ENCODE peak calls at places on chromosomes 11 and 22, in five cellular contexts. L, U, J, K and G are unnamed samples.

GRCh38 chr11:613369-613968 is 2.3 kb downstream of the IRF7 start:
- DNase-seq in J (peak; percentile 92), L (peak; percentile 89), U (peak; percentile 33), K (peak; percentile 62), G (no peak)

GRCh38 chr11:8281266-8281665 is 17.6 kb upstream of the LMO1 start:
- DNase-seq in U (no peak), L (no peak), K (no peak), J (no peak), G (no peak)

GRCh38 chr11:64482588-64482987 is 108.4 kb upstream of the SLC22A12 start:
- DNase-seq in K (no peak), L (no peak), J (no peak), U (no peak), G (no peak)

GRCh38 chr22:35333220-35333619 is 33.5 kb downstream of the TOM1 start:
- DNase-seq in J (no peak), U (no peak), K (no peak), L (no peak), G (no peak)

GRCh38 chr22:34508797-34509196 is 557.2 kb upstream of the ISX start:
- DNase-seq in L (no peak), U (no peak), J (no peak), K (no peak), G (no peak)

GRCh38 chr22:48316876-48317250 is 1510.8 kb downstream of the BRD1 start:
- DNase-seq in J (no peak), L (no peak), K (no peak), U (no peak), G (no peak)

GRCh38 chr22:21797444-21798221 is 62.0 kb upstream of the YPEL1 start:
- DNase-seq in K (no peak), J (no peak), L (no peak), U (no peak), G (no peak)

GRCh38 chr22:37248251-37248650 is 4.2 kb upstream of the RAC2 start:
- DNase-seq in J (no peak), L (no peak), K (no peak), U (no peak), G (no peak)

GRCh38 chr22:32144875-32145274 is 14.2 kb downstream of the C22orf42 start:
- DNase-seq in U (no peak), K (no peak), J (no peak), L (no peak), G (no peak)

GRCh38 chr22:50527921-50528681 is 1.7 kb downstream of the TYMP start:
- DNase-seq in L (no peak), J (no peak), U (no peak), K (no peak), G (no peak)

GRCh38 chr11:1732421-1733008 is 17.9 kb downstream of the IFITM10 start:
- DNase-seq in J (no peak), K (no peak), L (no peak), U (no peak), G (no peak)

GRCh38 chr11:97856666-97857065 is 1164.1 kb upstream of the CNTN5 start:
- DNase-seq in U (no peak), K (no peak), L (no peak), J (no peak), G (no peak)

GRCh38 chr11:134499990-134500389 is 87.9 kb upstream of the B3GAT1 start:
- DNase-seq in L (no peak), U (no peak), K (no peak), J (no peak), G (no peak)

GRCh38 chr22:37165940-37166674 is 16.4 kb upstream of the IL2RB start:
- DNase-seq in L (no peak), J (no peak), U (no peak), K (no peak), G (no peak)

GRCh38 chr22:35961480-35961902 is 67.1 kb downstream of the RBFOX2 start:
- DNase-seq in J (no peak), K (peak; percentile 28), L (no peak), U (peak; percentile 7), G (no peak)

GRCh38 chr11:117337061-117337460 is 9.4 kb downstream of the CEP164 start:
- DNase-seq in U (no peak), J (no peak), K (no peak), L (no peak), G (no peak)

GRCh38 chr11:64276653-64277431 is 7.6 kb downstream of the BAD start:
- DNase-seq in J (peak; percentile 80), K (no peak), L (no peak), U (peak; percentile 44), G (no peak)

GRCh38 chr11:96132437-96132836 is 208.5 kb upstream of the MTMR2 start:
- DNase-seq in U (no peak), K (no peak), J (no peak), L (no peak), G (peak; percentile 70)

GRCh38 chr11:106021181-106021966 is 666 bp downstream of the MSANTD4 start:
- DNase-seq in K (no peak), J (no peak), L (peak; percentile 33), U (no peak), G (peak; percentile 10)

GRCh38 chr11:106017088-106017487 is 5.0 kb downstream of the MSANTD4 start:
- DNase-seq in L (no peak), U (no peak), J (no peak), K (no peak), G (no peak)

GRCh38 chr11:106022795-106023275 is 795 bp upstream of the MSANTD4 start:
- DNase-seq in J (no peak), L (no peak), U (no peak), K (no peak), G (no peak)

DNA sequence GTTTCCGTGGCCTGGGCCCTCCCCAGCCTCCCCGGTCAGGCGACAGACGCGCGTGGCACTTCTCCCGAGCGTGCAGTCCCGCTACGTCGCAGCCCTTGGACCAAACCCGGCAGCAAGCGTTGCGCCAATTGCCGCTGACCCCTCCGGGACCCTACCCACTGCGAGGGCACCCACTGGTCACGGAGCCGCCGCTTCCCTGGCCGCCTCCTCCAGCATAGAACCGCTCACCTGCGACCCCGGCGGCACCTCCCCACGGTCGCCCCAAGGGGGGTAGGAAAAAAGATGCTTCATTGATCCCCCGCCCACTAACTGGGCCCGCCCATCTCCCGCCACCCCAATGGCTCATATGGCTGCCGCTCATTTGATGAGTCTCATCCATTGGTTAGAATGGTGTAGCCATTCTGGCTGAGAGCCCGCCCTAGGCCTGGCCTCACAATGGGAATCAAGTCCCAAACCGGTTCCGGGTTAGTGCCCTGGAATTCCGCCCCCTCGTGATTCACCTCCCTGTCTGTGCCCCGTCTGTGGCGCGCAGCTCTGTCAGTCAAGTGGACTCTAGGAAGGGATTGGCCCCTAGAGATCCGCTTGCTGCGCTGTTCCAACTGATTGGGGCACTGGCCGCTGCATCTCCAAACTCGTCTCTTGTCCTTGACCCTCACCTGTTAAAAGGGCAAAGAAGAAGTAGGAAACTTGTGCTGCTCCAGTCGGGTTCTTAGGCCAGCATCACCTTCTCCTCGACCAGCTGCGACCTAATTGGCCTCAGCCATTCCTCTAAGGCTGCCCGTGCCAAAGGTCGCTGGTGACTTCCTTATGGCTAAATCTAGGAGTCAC is at the start of gene MSANTD4:
- DNase-seq in U (peak; percentile 94), J (peak; percentile 99), K (peak; percentile 100), L (peak; percentile 97), G (peak; percentile 97)
- TF ChIP-seq POLR2A in U (peak; percentile 43), J (peak; percentile 42), K (peak; percentile 20), L (peak; percentile 73), G (peak; percentile 69)

DNA sequence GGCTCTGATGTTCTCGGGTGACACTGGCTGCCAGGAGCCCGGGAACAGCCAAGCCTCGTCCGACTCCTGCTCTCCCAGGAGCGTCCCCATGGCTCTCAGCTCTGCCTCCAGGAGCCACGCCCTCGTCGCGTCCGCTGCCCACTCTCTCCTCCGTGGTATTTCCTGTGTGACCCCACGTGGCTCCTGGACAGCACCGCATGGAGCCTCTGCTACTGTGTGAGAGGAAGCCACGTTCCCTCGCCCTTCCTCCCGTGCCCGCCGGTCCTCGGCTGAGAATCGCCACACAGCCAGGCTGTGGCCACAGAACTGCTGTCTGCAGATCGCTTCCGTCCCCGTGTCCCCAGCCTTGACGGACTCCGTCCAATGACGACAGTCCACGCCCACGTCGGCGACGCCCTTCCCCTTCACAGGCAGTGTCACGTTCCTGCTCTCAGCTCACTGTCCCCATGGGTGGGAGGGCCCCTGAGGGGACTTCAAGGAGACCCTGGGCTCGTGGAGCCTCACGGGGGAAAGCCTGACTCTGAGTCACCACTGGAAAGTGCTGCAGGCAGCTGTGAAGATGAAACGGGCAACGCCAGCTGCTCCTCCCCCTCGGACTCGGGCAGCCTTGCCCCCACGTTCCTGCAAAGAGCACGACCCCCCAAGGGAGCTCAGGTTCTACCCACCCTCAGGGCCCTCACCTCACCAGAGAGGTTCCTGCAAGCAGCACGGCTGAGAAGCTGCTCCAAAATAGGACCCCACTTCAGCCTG is 458.5 kb downstream of the BRD1 start:
- DNase-seq in L (peak; percentile 68), K (no peak), J (no peak), U (peak; percentile 32), G (no peak)
- TF ChIP-seq POLR2A in L (no peak), K (no peak), J (no peak), U (peak; percentile 35), G (no peak)

DNA sequence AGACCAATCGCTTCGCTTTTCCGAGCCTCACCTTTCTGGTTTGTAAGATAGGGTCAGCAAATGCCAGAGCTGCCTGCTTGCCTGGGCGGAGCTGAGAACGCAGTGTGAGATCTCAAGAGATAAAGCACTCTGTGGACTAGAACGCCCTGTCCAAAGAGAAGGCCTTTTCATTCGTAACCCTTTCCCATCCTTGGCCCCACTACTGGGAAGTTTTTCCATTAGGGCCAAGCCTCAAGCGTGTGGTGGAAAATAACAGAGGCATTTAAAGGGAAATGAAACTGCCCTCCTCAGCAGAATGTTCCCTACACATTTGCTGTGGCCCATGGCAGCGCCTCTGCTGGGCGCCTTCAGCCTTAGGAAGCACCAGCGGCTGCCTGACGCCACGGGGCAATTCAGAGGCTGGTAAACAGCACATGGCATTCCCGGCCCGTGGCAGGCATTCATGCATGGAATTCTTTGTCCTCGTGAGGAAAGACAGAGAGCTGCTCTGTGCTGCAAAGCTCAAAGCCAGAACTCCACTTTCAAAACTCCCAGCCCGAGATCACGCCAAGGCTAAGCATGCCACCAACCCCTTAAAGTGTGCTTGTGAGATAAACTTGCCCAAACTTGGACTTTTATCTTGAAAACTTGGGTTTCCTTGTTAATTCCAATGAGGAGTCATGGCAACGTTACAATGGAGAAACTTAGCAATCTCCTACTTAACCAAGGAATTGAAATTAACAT is 38.1 kb downstream of the AHNAK start:
- DNase-seq in J (peak; percentile 84), L (peak; percentile 63), K (peak; percentile 83), U (peak; percentile 89), G (peak; percentile 88)
- TF ChIP-seq POLR2A in J (peak; percentile 38), L (no peak), K (no peak), U (no peak), G (no peak)

GRCh38 chr22:44182591-44183588 is 2.2 kb downstream of the PARVG start:
- DNase-seq in U (no peak), L (no peak), J (peak; percentile 62), K (peak; percentile 69), G (no peak)
- TF ChIP-seq POLR2A in U (no peak), L (no peak), J (peak; percentile 23), K (no peak), G (no peak)